ENCODE peak calls at places on chromosomes 5 and 9, in eight cellular contexts. D is NCI-H1417; V is stimulated activated CD4-positive, alpha-beta T cell treated with anti-CD3 and anti-CD28 coated beads, Interleukin-1b, Interleukin-23, amount 100 ng/mL, for 24 hours; Y is G401; O is adipocyte; L is NCI-H1930; R is midbrain; B is activated B cell treated with CpG ODN at 0.5 μM for 24 hours. M is an unnamed sample.

GRCh38 chr9:120264528-120264927 is 315.4 kb downstream of the CDK5RAP2 start:
- DNase-seq in B (no peak), L (no peak), Y (no peak), O (no peak), D (no peak), V (no peak), R (no peak), M (no peak)

GRCh38 chr5:168382421-168382820 is 91.0 kb downstream of the WWC1 start:
- DNase-seq in R (no peak), B (no peak), D (no peak), O (no peak), V (no peak), L (no peak), Y (no peak), M (no peak)

GRCh38 chr9:23829580-23830458 is 3.8 kb upstream of the ELAVL2 start:
- DNase-seq in L (no peak), D (no peak), B (no peak), O (peak), Y (no peak), V (no peak), R (no peak), M (no peak)

GRCh38 chr9:120187758-120188157 is 392.2 kb downstream of the CDK5RAP2 start:
- DNase-seq in R (no peak), B (no peak), D (no peak), O (no peak), Y (no peak), L (no peak), V (no peak), M (no peak)

GRCh38 chr5:59416441-59416840 is 477.1 kb downstream of the PDE4D start:
- DNase-seq in B (no peak), R (no peak), L (no peak), O (peak), Y (no peak), D (no peak), V (no peak), M (no peak)

GRCh38 chr9:88872171-88872946 is 118.9 kb upstream of the S1PR3 start:
- DNase-seq in Y (no peak), R (no peak), L (no peak), O (peak), V (no peak), B (no peak), D (no peak), M (no peak)

GRCh38 chr9:3628239-3628638 is 102.4 kb upstream of the RFX3 start:
- DNase-seq in R (no peak), D (no peak), B (no peak), Y (no peak), L (no peak), O (peak), V (no peak), M (no peak)

GRCh38 chr9:129501771-129502324 is 119.1 kb downstream of the C9orf50 start:
- DNase-seq in D (no peak), V (no peak), R (no peak), Y (no peak), B (no peak), O (no peak), L (no peak), M (no peak)

GRCh38 chr5:1200495-1201326 is 684 bp upstream of the SLC6A19 start:
- DNase-seq in V (no peak), D (no peak), B (no peak), O (no peak), L (no peak), R (no peak), Y (no peak), M (no peak)

GRCh38 chr9:17024129-17024528 is 110.7 kb upstream of the CNTLN start:
- DNase-seq in Y (no peak), V (no peak), L (no peak), B (no peak), O (no peak), D (no peak), R (no peak), M (no peak)

GRCh38 chr9:122860319-122861142 is 32.1 kb upstream of the PDCL start:
- DNase-seq in B (no peak), V (no peak), L (no peak), D (no peak), O (no peak), R (no peak), Y (no peak), M (no peak)

GRCh38 chr9:133006731-133007352 is 24.0 kb upstream of the GTF3C5 start:
- DNase-seq in D (no peak), B (no peak), Y (no peak), L (no peak), V (no peak), R (no peak), O (no peak), M (no peak)

GRCh38 chr9:89531766-89532165 is 33.9 kb upstream of the SEMA4D start:
- DNase-seq in L (no peak), R (no peak), B (no peak), Y (peak), V (no peak), O (no peak), D (no peak), M (no peak)

M was measured in CD14-positive monocyte.